ENCODE peak calls at places on chromosome 15, in seven cellular contexts. U is PC-3, B is left ventricle myocardium inferior, N is suprapubic skin, A is T follicular helper cell, P is EH, Q is activated gamma-delta T cell treated with Interleukin-2 at 50 U/mL for 16 hours. R is an unnamed sample.

GRCh38 chr15:87877114-87877810 is 379.3 kb downstream of the NTRK3 start:
- DNase-seq in U (no peak), B (peak; percentile 33), N (no peak), A (no peak), P (peak; percentile 94), Q (no peak), R (no peak)

GRCh38 chr15:85563328-85563727 is 182.9 kb downstream of the AKAP13 start:
- DNase-seq in U (no peak), B (no peak), N (no peak), A (no peak), P (peak; percentile 62), Q (no peak), R (no peak)

GRCh38 chr15:28918141-28918983 is 32.6 kb downstream of the APBA2 start:
- DNase-seq in U (no peak), B (no peak), N (peak; percentile 69), A (no peak), P (no peak), Q (no peak), R (no peak)

GRCh38 chr15:34318277-34319079 is 19.1 kb downstream of the SLC12A6 start:
- DNase-seq in U (peak; percentile 63), B (peak; percentile 51), N (no peak), A (no peak), P (peak; percentile 73), Q (no peak), R (peak; percentile 10)

GRCh38 chr15:86849563-86849962 is 769.9 kb downstream of the AGBL1 start:
- DNase-seq in U (no peak), B (peak; percentile 37), N (no peak), A (no peak), P (no peak), Q (no peak), R (no peak)

GRCh38 chr15:91223902-91224301 is 123.8 kb downstream of the SV2B start:
- DNase-seq in U (peak; percentile 2), B (no peak), N (no peak), A (no peak), P (no peak), Q (no peak), R (no peak)

GRCh38 chr15:91252756-91253155 is 152.7 kb downstream of the SV2B start:
- DNase-seq in U (no peak), B (no peak), N (no peak), A (no peak), P (no peak), Q (no peak), R (no peak)

GRCh38 chr15:77396692-77397091 is 23.2 kb downstream of the PEAK1 start:
- DNase-seq in U (no peak), B (no peak), N (no peak), A (no peak), P (no peak), Q (no peak), R (no peak)

GRCh38 chr15:25534293-25534692 is 95.5 kb upstream of the UBE3A start:
- DNase-seq in U (no peak), B (no peak), N (no peak), A (no peak), P (no peak), Q (no peak), R (no peak)

GRCh38 chr15:89815769-89816168 is 1.1 kb upstream of the ANPEP start:
- DNase-seq in U (no peak), B (no peak), N (no peak), A (no peak), P (no peak), Q (no peak), R (no peak)

R was measured in hippocampal formation.